ENCODE peak calls at places on chromosomes 12 and 14, in six cellular contexts. One of them, this sample, is unnamed.

GRCh38 chr14:83529531-83529930 is 1995.9 kb upstream of the SEL1L start:
- DNase-seq in ascending aorta: no peak
- DNase-seq in CD8-positive, alpha-beta T cell: no peak
- DNase-seq in activated naive CD4-positive, alpha-beta T cell: no peak
- DNase-seq in AG08396: no peak
- DNase-seq in amniotic stem cell: no peak
- DNase-seq in this sample: no peak

GRCh38 chr12:130128764-130129735 is 33.2 kb upstream of the FZD10 start:
- DNase-seq in ascending aorta: no peak
- DNase-seq in CD8-positive, alpha-beta T cell: no peak
- DNase-seq in activated naive CD4-positive, alpha-beta T cell: no peak
- DNase-seq in AG08396: no peak
- DNase-seq in amniotic stem cell: no peak
- DNase-seq in this sample: no peak

GRCh38 chr12:82436354-82436753 is 78.0 kb downstream of the METTL25 start:
- DNase-seq in ascending aorta: no peak
- DNase-seq in CD8-positive, alpha-beta T cell: no peak
- DNase-seq in activated naive CD4-positive, alpha-beta T cell: no peak
- DNase-seq in AG08396: no peak
- DNase-seq in amniotic stem cell: no peak
- DNase-seq in this sample: no peak

GRCh38 chr12:21438643-21439042 is 1.2 kb downstream of the PYROXD1 start:
- DNase-seq in ascending aorta: no peak
- DNase-seq in CD8-positive, alpha-beta T cell: no peak
- DNase-seq in activated naive CD4-positive, alpha-beta T cell: no peak
- DNase-seq in AG08396: no peak
- DNase-seq in amniotic stem cell: no peak
- DNase-seq in this sample: no peak

GRCh38 chr12:54160807-54161480 is 27.8 kb downstream of the SMUG1 start:
- DNase-seq in ascending aorta: no peak
- DNase-seq in CD8-positive, alpha-beta T cell: no peak
- DNase-seq in activated naive CD4-positive, alpha-beta T cell: no peak
- DNase-seq in AG08396: no peak
- DNase-seq in amniotic stem cell: no peak
- DNase-seq in this sample: no peak

GRCh38 chr12:63021126-63021525 is 86.2 kb upstream of the PPM1H start:
- DNase-seq in ascending aorta: no peak
- DNase-seq in CD8-positive, alpha-beta T cell: no peak
- DNase-seq in activated naive CD4-positive, alpha-beta T cell: no peak
- DNase-seq in AG08396: no peak
- DNase-seq in amniotic stem cell: no peak
- DNase-seq in this sample: no peak

GRCh38 chr14:45526715-45527549 is 273.9 kb upstream of the MIS18BP1 start:
- DNase-seq in ascending aorta: no peak
- DNase-seq in CD8-positive, alpha-beta T cell: no peak
- DNase-seq in activated naive CD4-positive, alpha-beta T cell: no peak
- DNase-seq in AG08396: no peak
- DNase-seq in amniotic stem cell: no peak
- DNase-seq in this sample: peak

GRCh38 chr12:108635201-108635996 is 1.7 kb upstream of the SELPLG start:
- DNase-seq in ascending aorta: no peak
- DNase-seq in CD8-positive, alpha-beta T cell: peak
- DNase-seq in activated naive CD4-positive, alpha-beta T cell: no peak
- DNase-seq in AG08396: no peak
- DNase-seq in amniotic stem cell: no peak
- DNase-seq in this sample: peak

GRCh38 chr14:105440554-105440900 is 20.9 kb downstream of the MTA1 start:
- DNase-seq in ascending aorta: no peak
- DNase-seq in CD8-positive, alpha-beta T cell: no peak
- DNase-seq in activated naive CD4-positive, alpha-beta T cell: no peak
- DNase-seq in AG08396: no peak
- DNase-seq in amniotic stem cell: no peak
- DNase-seq in this sample: no peak

GRCh38 chr14:20498622-20499021 is 6.7 kb upstream of the RNASE10 start:
- DNase-seq in ascending aorta: no peak
- DNase-seq in CD8-positive, alpha-beta T cell: no peak
- DNase-seq in activated naive CD4-positive, alpha-beta T cell: no peak
- DNase-seq in AG08396: no peak
- DNase-seq in amniotic stem cell: no peak
- DNase-seq in this sample: no peak

GRCh38 chr14:105495990-105496830 is 5.2 kb downstream of the TEDC1 start:
- DNase-seq in ascending aorta: no peak
- DNase-seq in CD8-positive, alpha-beta T cell: no peak
- DNase-seq in activated naive CD4-positive, alpha-beta T cell: no peak
- DNase-seq in AG08396: no peak
- DNase-seq in amniotic stem cell: no peak
- DNase-seq in this sample: peak

GRCh38 chr12:76449572-76449971 is 101.4 kb upstream of the BBS10 start:
- DNase-seq in ascending aorta: no peak
- DNase-seq in CD8-positive, alpha-beta T cell: no peak
- DNase-seq in activated naive CD4-positive, alpha-beta T cell: no peak
- DNase-seq in AG08396: no peak
- DNase-seq in amniotic stem cell: no peak
- DNase-seq in this sample: no peak

GRCh38 chr14:90850487-90850886 is 34.3 kb upstream of the TTC7B start:
- DNase-seq in ascending aorta: no peak
- DNase-seq in CD8-positive, alpha-beta T cell: no peak
- DNase-seq in activated naive CD4-positive, alpha-beta T cell: no peak
- DNase-seq in AG08396: no peak
- DNase-seq in amniotic stem cell: no peak
- DNase-seq in this sample: no peak

GRCh38 chr12:96036765-96037455 is 1.5 kb upstream of the LTA4H start:
- DNase-seq in ascending aorta: no peak
- DNase-seq in CD8-positive, alpha-beta T cell: no peak
- DNase-seq in activated naive CD4-positive, alpha-beta T cell: no peak
- DNase-seq in AG08396: no peak
- DNase-seq in amniotic stem cell: no peak
- DNase-seq in this sample: no peak

GRCh38 chr14:103362780-103363179 is 22.4 kb upstream of the MARK3 start:
- DNase-seq in ascending aorta: no peak
- DNase-seq in CD8-positive, alpha-beta T cell: no peak
- DNase-seq in activated naive CD4-positive, alpha-beta T cell: no peak
- DNase-seq in AG08396: no peak
- DNase-seq in amniotic stem cell: no peak
- DNase-seq in this sample: no peak

GRCh38 chr12:116242740-116243139 is 34.8 kb downstream of the MED13L start:
- DNase-seq in ascending aorta: no peak
- DNase-seq in CD8-positive, alpha-beta T cell: no peak
- DNase-seq in activated naive CD4-positive, alpha-beta T cell: no peak
- DNase-seq in AG08396: no peak
- DNase-seq in amniotic stem cell: no peak
- DNase-seq in this sample: no peak

GRCh38 chr12:122473543-122474323 is 27.0 kb downstream of the ZCCHC8 start:
- DNase-seq in ascending aorta: no peak
- DNase-seq in CD8-positive, alpha-beta T cell: no peak
- DNase-seq in activated naive CD4-positive, alpha-beta T cell: peak
- DNase-seq in AG08396: no peak
- DNase-seq in amniotic stem cell: no peak
- DNase-seq in this sample: peak

GRCh38 chr12:128810182-128811127 is 13.3 kb downstream of the SLC15A4 start:
- DNase-seq in ascending aorta: peak
- DNase-seq in CD8-positive, alpha-beta T cell: peak
- DNase-seq in activated naive CD4-positive, alpha-beta T cell: no peak
- DNase-seq in AG08396: no peak
- DNase-seq in amniotic stem cell: no peak
- DNase-seq in this sample: no peak

GRCh38 chr14:104639889-104640548 is 35.4 kb upstream of the TMEM179 start:
- DNase-seq in ascending aorta: no peak
- DNase-seq in CD8-positive, alpha-beta T cell: peak
- DNase-seq in activated naive CD4-positive, alpha-beta T cell: peak
- DNase-seq in AG08396: peak
- DNase-seq in amniotic stem cell: peak
- DNase-seq in this sample: peak

GRCh38 chr12:108779998-108780688 is 48.8 kb upstream of the CORO1C start:
- DNase-seq in ascending aorta: no peak
- DNase-seq in CD8-positive, alpha-beta T cell: no peak
- DNase-seq in activated naive CD4-positive, alpha-beta T cell: no peak
- DNase-seq in AG08396: no peak
- DNase-seq in amniotic stem cell: no peak
- DNase-seq in this sample: no peak

GRCh38 chr12:112992541-112993398 is 14.5 kb downstream of the OAS2 start:
- DNase-seq in ascending aorta: peak
- DNase-seq in CD8-positive, alpha-beta T cell: peak
- DNase-seq in activated naive CD4-positive, alpha-beta T cell: peak
- DNase-seq in AG08396: peak
- DNase-seq in amniotic stem cell: peak
- DNase-seq in this sample: peak

GRCh38 chr12:54201001-54201794 is 12.4 kb upstream of the SMUG1 start:
- DNase-seq in ascending aorta: peak
- DNase-seq in CD8-positive, alpha-beta T cell: peak
- DNase-seq in activated naive CD4-positive, alpha-beta T cell: peak
- DNase-seq in AG08396: peak
- DNase-seq in amniotic stem cell: no peak
- DNase-seq in this sample: peak

GRCh38 chr14:69701857-69702256 is 65.1 kb upstream of the SRSF5 start:
- DNase-seq in ascending aorta: no peak
- DNase-seq in CD8-positive, alpha-beta T cell: no peak
- DNase-seq in activated naive CD4-positive, alpha-beta T cell: no peak
- DNase-seq in AG08396: no peak
- DNase-seq in amniotic stem cell: no peak
- DNase-seq in this sample: no peak

GRCh38 chr12:124277394-124278222 is 17.3 kb upstream of the RFLNA start:
- DNase-seq in ascending aorta: no peak
- DNase-seq in CD8-positive, alpha-beta T cell: no peak
- DNase-seq in activated naive CD4-positive, alpha-beta T cell: no peak
- DNase-seq in AG08396: no peak
- DNase-seq in amniotic stem cell: no peak
- DNase-seq in this sample: no peak

GRCh38 chr12:50924439-50925341 is 27.7 kb upstream of the HIGD1C start:
- DNase-seq in ascending aorta: peak
- DNase-seq in CD8-positive, alpha-beta T cell: peak
- DNase-seq in activated naive CD4-positive, alpha-beta T cell: no peak
- DNase-seq in AG08396: peak
- DNase-seq in amniotic stem cell: no peak
- DNase-seq in this sample: peak

This sample was measured in GM12892.